ENCODE peak calls at places on chromosomes 3 and 15, in ten cellular contexts. I is body of pancreas, O is fibroblast of lung, G is heart right ventricle, V is H9, Y is AG04450, R is IMR-90, P is dorsolateral prefrontal cortex, W is esophagus squamous epithelium, E is mammary epithelial cell. L is an unnamed sample.
A peak's percentile ranks its signal among the peaks of the same experiment; 100 is the strongest.

GRCh38 chr3:194503101-194503531 is 16.3 kb upstream of the ATP13A3 start:
- DNase-seq in I (no peak), O (peak; percentile 95), G (no peak), V (no peak), Y (no peak), R (peak; percentile 87), P (no peak), W (no peak), E (no peak), L (no peak)

GRCh38 chr3:87564438-87564837 is 288.1 kb upstream of the POU1F1 start:
- DNase-seq in I (no peak), O (no peak), G (no peak), V (no peak), Y (no peak), R (no peak), P (no peak), W (no peak), E (no peak), L (no peak)

GRCh38 chr3:190197346-190197763 is 76.7 kb upstream of the P3H2 start:
- DNase-seq in I (no peak), O (no peak), G (no peak), V (no peak), Y (no peak), R (no peak), P (no peak), W (no peak), E (no peak), L (no peak)

GRCh38 chr3:178802259-178802658 is 266.0 kb downstream of the KCNMB2 start:
- DNase-seq in I (no peak), O (no peak), G (no peak), V (no peak), Y (no peak), R (no peak), P (no peak), W (no peak), E (no peak), L (no peak)

GRCh38 chr3:134685881-134686802 is 35.3 kb upstream of the KY start:
- DNase-seq in I (no peak), O (peak; percentile 73), G (no peak), V (no peak), Y (peak; percentile 81), R (peak; percentile 95), P (no peak), W (no peak), E (no peak), L (no peak)

GRCh38 chr3:37319784-37320183 is 145.4 kb upstream of the LRRFIP2 start:
- DNase-seq in I (no peak), O (no peak), G (no peak), V (no peak), Y (no peak), R (no peak), P (no peak), W (no peak), E (no peak), L (no peak)

GRCh38 chr3:71585891-71586809 is 2.6 kb upstream of the FOXP1 start:
- DNase-seq in I (peak; percentile 21), O (peak; percentile 76), G (peak; percentile 21), V (no peak), Y (no peak), R (peak; percentile 66), P (no peak), W (no peak), E (no peak), L (no peak)

GRCh38 chr15:47431501-47431900 is 285.8 kb upstream of the SEMA6D start:
- DNase-seq in I (no peak), O (peak; percentile 74), G (no peak), V (no peak), Y (peak; percentile 62), R (peak; percentile 97), P (no peak), W (no peak), E (peak; percentile 32), L (peak; percentile 68)

GRCh38 chr3:43180027-43180426 is 74.1 kb upstream of the POMGNT2 start:
- DNase-seq in I (peak; percentile 58), O (peak; percentile 94), G (peak; percentile 32), V (no peak), Y (peak; percentile 73), R (peak; percentile 96), P (no peak), W (no peak), E (peak; percentile 89), L (no peak)

GRCh38 chr3:43176666-43177065 is 70.8 kb upstream of the POMGNT2 start:
- DNase-seq in I (no peak), O (no peak), G (peak; percentile 26), V (no peak), Y (no peak), R (no peak), P (no peak), W (no peak), E (no peak), L (no peak)

GRCh38 chr3:43181202-43181910 is 75.5 kb upstream of the POMGNT2 start:
- DNase-seq in I (peak; percentile 35), O (no peak), G (no peak), V (no peak), Y (no peak), R (no peak), P (no peak), W (no peak), E (peak; percentile 87), L (no peak)

GRCh38 chr3:43177092-43177491 is 71.2 kb upstream of the POMGNT2 start:
- DNase-seq in I (no peak), O (no peak), G (no peak), V (no peak), Y (no peak), R (no peak), P (no peak), W (no peak), E (no peak), L (no peak)

DNA sequence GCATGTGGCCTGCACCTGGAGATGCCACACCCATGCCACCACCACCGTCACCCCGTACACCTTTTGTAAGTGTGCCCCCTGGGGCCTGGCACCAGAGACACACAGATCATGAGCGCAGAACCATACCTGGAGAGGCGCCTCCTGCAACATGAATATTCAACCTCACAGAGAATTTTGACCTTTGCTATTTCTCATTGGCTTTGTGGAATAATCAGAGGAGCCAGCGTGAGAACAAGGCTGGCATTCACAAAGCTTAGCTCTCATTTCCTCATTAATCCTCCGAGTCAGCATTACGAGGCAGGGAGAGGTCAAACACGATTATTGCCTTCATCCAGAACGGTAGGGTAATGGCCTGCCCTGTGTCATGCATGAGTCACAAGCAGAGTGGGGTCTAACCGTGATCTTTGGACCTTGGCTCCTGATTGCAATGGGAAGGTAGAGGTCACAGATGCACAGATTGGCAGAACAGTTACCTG is 73.0 kb upstream of the POMGNT2 start:
- DNase-seq in I (peak; percentile 84), O (peak; percentile 74), G (no peak), V (no peak), Y (no peak), R (peak; percentile 52), P (no peak), W (no peak), E (peak; percentile 75), L (no peak)
- TF ChIP-seq CTCF in I (no peak), O (no peak), G (no peak), V (no peak), Y (no peak), R (no peak), P (no peak), W (no peak), E (no peak), L (no peak)

GRCh38 chr3:11001020-11001657 is 8.6 kb downstream of the SLC6A1 start:
- DNase-seq in I (peak; percentile 14), O (no peak), G (no peak), V (no peak), Y (no peak), R (no peak), P (peak; percentile 71), W (no peak), E (no peak), L (no peak)

GRCh38 chr3:10999516-10999915 is 7.0 kb downstream of the SLC6A1 start:
- DNase-seq in I (no peak), O (no peak), G (no peak), V (no peak), Y (no peak), R (no peak), P (no peak), W (no peak), E (no peak), L (no peak)

GRCh38 chr3:11001658-11002021 is 9.1 kb downstream of the SLC6A1 start:
- DNase-seq in I (no peak), O (no peak), G (no peak), V (no peak), Y (no peak), R (no peak), P (no peak), W (no peak), E (no peak), L (no peak)

GRCh38 chr3:11000528-11000927 is 8.0 kb downstream of the SLC6A1 start:
- DNase-seq in I (no peak), O (no peak), G (no peak), V (no peak), Y (no peak), R (no peak), P (no peak), W (no peak), E (no peak), L (no peak)

GRCh38 chr3:11002456-11002855 is 9.9 kb downstream of the SLC6A1 start:
- DNase-seq in I (peak; percentile 31), O (no peak), G (no peak), V (no peak), Y (no peak), R (no peak), P (no peak), W (no peak), E (no peak), L (no peak)
- H3K27me3 ChIP-seq in I (no peaks in the 10 kb centered on the region), O (peaks cover 7% of the 10 kb centered on the region), G (peaks cover 34% of the 10 kb centered on the region), V (no peaks in the 10 kb centered on the region), Y (peaks cover 30% of the 10 kb centered on the region), R (peaks cover 46% of the 10 kb centered on the region), P (no peaks in the 10 kb centered on the region), W (no peaks in the 10 kb centered on the region), E (peaks cover 10% of the 10 kb centered on the region), L (peaks cover 11% of the 10 kb centered on the region)

GRCh38 chr3:47398218-47398617 is 17.4 kb downstream of the PTPN23 start:
- DNase-seq in I (no peak), O (peak; percentile 67), G (no peak), V (no peak), Y (peak; percentile 32), R (peak; percentile 81), P (no peak), W (no peak), E (no peak), L (no peak)

GRCh38 chr3:47392933-47393332 is 12.1 kb downstream of the PTPN23 start:
- DNase-seq in I (no peak), O (no peak), G (no peak), V (no peak), Y (no peak), R (no peak), P (no peak), W (no peak), E (no peak), L (no peak)

GRCh38 chr3:47394867-47395266 is 14.0 kb downstream of the PTPN23 start:
- DNase-seq in I (no peak), O (no peak), G (no peak), V (no peak), Y (no peak), R (peak; percentile 36), P (peak; percentile 50), W (no peak), E (no peak), L (no peak)

GRCh38 chr3:47399016-47399415 is 18.2 kb downstream of the PTPN23 start:
- DNase-seq in I (no peak), O (no peak), G (no peak), V (no peak), Y (no peak), R (no peak), P (peak; percentile 25), W (no peak), E (no peak), L (no peak)

GRCh38 chr3:47394140-47394855 is 13.5 kb downstream of the PTPN23 start:
- DNase-seq in I (no peak), O (no peak), G (no peak), V (no peak), Y (no peak), R (peak; percentile 56), P (peak; percentile 7), W (no peak), E (no peak), L (no peak)
- TF ChIP-seq CTCF in I (no peak), O (no peak), G (no peak), V (no peak), Y (no peak), R (peak; percentile 17), P (no peak), W (no peak), E (no peak), L (no peak)

GRCh38 chr15:61661791-61662190 is 398.5 kb downstream of the VPS13C start:
- DNase-seq in I (peak; percentile 11), O (no peak), G (no peak), V (no peak), Y (no peak), R (no peak), P (no peak), W (no peak), E (peak; percentile 47), L (no peak)
- H3K27me3 ChIP-seq in I (no peaks in the 10 kb centered on the region), O (peaks cover 3% of the 10 kb centered on the region), G (peaks cover 4% of the 10 kb centered on the region), V (no peaks in the 10 kb centered on the region), Y (no peaks in the 10 kb centered on the region), R (no peaks in the 10 kb centered on the region), P (no peaks in the 10 kb centered on the region), W (no peaks in the 10 kb centered on the region), E (no peaks in the 10 kb centered on the region), L (no peaks in the 10 kb centered on the region)